ENCODE peak calls at places on chromosomes 5 and 9, in eight cellular contexts. One of them, this sample, is unnamed.

GRCh38 chr9:121743441-121744001 is 92.1 kb downstream of the DAB2IP start:
- DNase-seq in fibroblast of lung: peak; percentile 84
- DNase-seq in cardiac fibroblast: peak; percentile 88
- DNase-seq in fibroblast of pulmonary artery: peak; percentile 84
- DNase-seq in dorsolateral prefrontal cortex: peak; percentile 75
- DNase-seq in foreskin fibroblast: peak; percentile 90
- DNase-seq in adrenal gland: peak; percentile 91
- DNase-seq in NB4: no peak
- DNase-seq in this sample: peak; percentile 49

GRCh38 chr5:123099514-123100151 is 10.6 kb downstream of the PRDM6 start:
- DNase-seq in fibroblast of lung: peak; percentile 20
- DNase-seq in cardiac fibroblast: no peak
- DNase-seq in fibroblast of pulmonary artery: no peak
- DNase-seq in dorsolateral prefrontal cortex: no peak
- DNase-seq in foreskin fibroblast: no peak
- DNase-seq in adrenal gland: no peak
- DNase-seq in NB4: peak; percentile 70
- DNase-seq in this sample: no peak

GRCh38 chr5:9324348-9325056 is 221.4 kb downstream of the SEMA5A start:
- DNase-seq in fibroblast of lung: peak; percentile 48
- DNase-seq in cardiac fibroblast: peak; percentile 84
- DNase-seq in fibroblast of pulmonary artery: peak; percentile 88
- DNase-seq in dorsolateral prefrontal cortex: no peak
- DNase-seq in foreskin fibroblast: peak; percentile 39
- DNase-seq in adrenal gland: peak; percentile 19
- DNase-seq in NB4: no peak
- DNase-seq in this sample: no peak

GRCh38 chr9:129013674-129014073 is 14.5 kb downstream of the SH3GLB2 start:
- DNase-seq in fibroblast of lung: no peak
- DNase-seq in cardiac fibroblast: no peak
- DNase-seq in fibroblast of pulmonary artery: no peak
- DNase-seq in dorsolateral prefrontal cortex: no peak
- DNase-seq in foreskin fibroblast: no peak
- DNase-seq in adrenal gland: no peak
- DNase-seq in NB4: no peak
- DNase-seq in this sample: no peak

GRCh38 chr9:126671381-126671831 is 57.7 kb downstream of the LMX1B start:
- DNase-seq in fibroblast of lung: no peak
- DNase-seq in cardiac fibroblast: no peak
- DNase-seq in fibroblast of pulmonary artery: no peak
- DNase-seq in dorsolateral prefrontal cortex: no peak
- DNase-seq in foreskin fibroblast: no peak
- DNase-seq in adrenal gland: no peak
- DNase-seq in NB4: no peak
- DNase-seq in this sample: no peak

GRCh38 chr9:7176574-7176973 is 418.8 kb downstream of the KDM4C start:
- DNase-seq in fibroblast of lung: peak; percentile 31
- DNase-seq in cardiac fibroblast: no peak
- DNase-seq in fibroblast of pulmonary artery: no peak
- DNase-seq in dorsolateral prefrontal cortex: no peak
- DNase-seq in foreskin fibroblast: no peak
- DNase-seq in adrenal gland: no peak
- DNase-seq in NB4: no peak
- DNase-seq in this sample: no peak

GRCh38 chr9:115986508-115986907 is 167.1 kb upstream of the PAPPA start:
- DNase-seq in fibroblast of lung: no peak
- DNase-seq in cardiac fibroblast: no peak
- DNase-seq in fibroblast of pulmonary artery: no peak
- DNase-seq in dorsolateral prefrontal cortex: no peak
- DNase-seq in foreskin fibroblast: no peak
- DNase-seq in adrenal gland: no peak
- DNase-seq in NB4: peak; percentile 2
- DNase-seq in this sample: no peak

GRCh38 chr9:133252301-133252776 is 22.7 kb downstream of the ABO start:
- DNase-seq in fibroblast of lung: no peak
- DNase-seq in cardiac fibroblast: no peak
- DNase-seq in fibroblast of pulmonary artery: no peak
- DNase-seq in dorsolateral prefrontal cortex: no peak
- DNase-seq in foreskin fibroblast: no peak
- DNase-seq in adrenal gland: no peak
- DNase-seq in NB4: no peak
- DNase-seq in this sample: no peak

GRCh38 chr9:91374939-91375338 is 13.2 kb upstream of the AUH start:
- DNase-seq in fibroblast of lung: peak; percentile 89
- DNase-seq in cardiac fibroblast: peak; percentile 86
- DNase-seq in fibroblast of pulmonary artery: peak; percentile 77
- DNase-seq in dorsolateral prefrontal cortex: no peak
- DNase-seq in foreskin fibroblast: peak; percentile 41
- DNase-seq in adrenal gland: no peak
- DNase-seq in NB4: no peak
- DNase-seq in this sample: no peak

GRCh38 chr9:97811534-97812246 is 41.3 kb upstream of the FOXE1 start:
- DNase-seq in fibroblast of lung: peak; percentile 71
- DNase-seq in cardiac fibroblast: peak; percentile 13
- DNase-seq in fibroblast of pulmonary artery: peak; percentile 43
- DNase-seq in dorsolateral prefrontal cortex: no peak
- DNase-seq in foreskin fibroblast: peak; percentile 9
- DNase-seq in adrenal gland: no peak
- DNase-seq in NB4: peak; percentile 15
- DNase-seq in this sample: no peak

GRCh38 chr9:117782931-117783788 is 79.0 kb downstream of the TLR4 start:
- DNase-seq in fibroblast of lung: peak; percentile 61
- DNase-seq in cardiac fibroblast: peak; percentile 80
- DNase-seq in fibroblast of pulmonary artery: peak; percentile 73
- DNase-seq in dorsolateral prefrontal cortex: peak; percentile 91
- DNase-seq in foreskin fibroblast: peak; percentile 80
- DNase-seq in adrenal gland: peak; percentile 82
- DNase-seq in NB4: peak; percentile 75
- DNase-seq in this sample: peak; percentile 71

GRCh38 chr5:76715484-76715733 is 517 bp upstream of the F2R start:
- DNase-seq in fibroblast of lung: no peak
- DNase-seq in cardiac fibroblast: no peak
- DNase-seq in fibroblast of pulmonary artery: no peak
- DNase-seq in dorsolateral prefrontal cortex: no peak
- DNase-seq in foreskin fibroblast: no peak
- DNase-seq in adrenal gland: no peak
- DNase-seq in NB4: peak; percentile 56
- DNase-seq in this sample: no peak

GRCh38 chr9:8428389-8428788 is 628.8 kb upstream of the DMAC1 start:
- DNase-seq in fibroblast of lung: no peak
- DNase-seq in cardiac fibroblast: no peak
- DNase-seq in fibroblast of pulmonary artery: no peak
- DNase-seq in dorsolateral prefrontal cortex: no peak
- DNase-seq in foreskin fibroblast: no peak
- DNase-seq in adrenal gland: no peak
- DNase-seq in NB4: no peak
- DNase-seq in this sample: no peak

GRCh38 chr9:135474915-135475314 is 4.7 kb upstream of the PPP1R26 start:
- DNase-seq in fibroblast of lung: peak; percentile 25
- DNase-seq in cardiac fibroblast: no peak
- DNase-seq in fibroblast of pulmonary artery: peak; percentile 16
- DNase-seq in dorsolateral prefrontal cortex: peak; percentile 64
- DNase-seq in foreskin fibroblast: peak; percentile 28
- DNase-seq in adrenal gland: no peak
- DNase-seq in NB4: peak; percentile 25
- DNase-seq in this sample: no peak
- TF ChIP-seq CTCF in fibroblast of lung: no peak
- TF ChIP-seq CTCF in cardiac fibroblast: peak; percentile 28
- TF ChIP-seq CTCF in fibroblast of pulmonary artery: peak; percentile 43
- TF ChIP-seq CTCF in dorsolateral prefrontal cortex: peak; percentile 61
- TF ChIP-seq CTCF in foreskin fibroblast: peak; percentile 38
- TF ChIP-seq CTCF in adrenal gland: no peak
- TF ChIP-seq CTCF in NB4: peak; percentile 32
- TF ChIP-seq CTCF in this sample: peak; percentile 56

DNA sequence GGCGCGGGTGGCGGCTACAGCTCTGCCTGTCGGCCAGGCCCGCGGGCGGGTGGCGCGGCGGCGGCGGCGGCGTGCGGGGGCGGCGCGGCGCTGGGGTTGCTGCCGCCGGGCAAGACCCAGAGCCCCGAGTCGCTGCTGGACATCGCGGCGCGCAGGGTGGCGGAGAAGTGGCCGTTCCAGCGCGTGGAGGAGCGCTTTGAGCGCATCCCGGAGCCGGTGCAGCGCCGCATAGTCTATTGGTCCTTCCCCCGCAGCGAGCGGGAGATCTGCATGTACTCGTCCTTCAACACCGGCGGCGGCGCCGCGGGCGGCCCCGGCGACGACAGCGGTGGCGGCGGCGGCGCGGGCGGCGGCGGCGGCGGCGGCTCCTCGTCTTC is 299 bp downstream of the ZSWIM6 start:
- DNase-seq in fibroblast of lung: no peak
- DNase-seq in cardiac fibroblast: peak; percentile 38
- DNase-seq in fibroblast of pulmonary artery: peak; percentile 32
- DNase-seq in dorsolateral prefrontal cortex: peak; percentile 46
- DNase-seq in foreskin fibroblast: no peak
- DNase-seq in adrenal gland: peak; percentile 43
- DNase-seq in NB4: peak; percentile 55
- DNase-seq in this sample: no peak
- H3K4me3 ChIP-seq in fibroblast of lung: peak overlapping the region; percentile 54
- H3K4me3 ChIP-seq in cardiac fibroblast: peak overlapping the region; percentile 93
- H3K4me3 ChIP-seq in fibroblast of pulmonary artery: peak overlapping the region; percentile 82
- H3K4me3 ChIP-seq in dorsolateral prefrontal cortex: peak overlapping the region; percentile 54
- H3K4me3 ChIP-seq in foreskin fibroblast: peak overlapping the region; percentile 60
- H3K4me3 ChIP-seq in adrenal gland: no peak overlapping the region
- H3K4me3 ChIP-seq in NB4: peak overlapping the region; percentile 58
- H3K4me3 ChIP-seq in this sample: peak overlapping the region; percentile 69

GRCh38 chr5:43068037-43068436 is 27.9 kb upstream of the ANXA2R start:
- DNase-seq in fibroblast of lung: no peak
- DNase-seq in cardiac fibroblast: no peak
- DNase-seq in fibroblast of pulmonary artery: no peak
- DNase-seq in dorsolateral prefrontal cortex: no peak
- DNase-seq in foreskin fibroblast: no peak
- DNase-seq in adrenal gland: no peak
- DNase-seq in NB4: no peak
- DNase-seq in this sample: no peak

GRCh38 chr5:43066799-43067741 is 27.0 kb upstream of the ANXA2R start:
- DNase-seq in fibroblast of lung: peak; percentile 93
- DNase-seq in cardiac fibroblast: peak; percentile 94
- DNase-seq in fibroblast of pulmonary artery: peak; percentile 93
- DNase-seq in dorsolateral prefrontal cortex: peak; percentile 94
- DNase-seq in foreskin fibroblast: peak; percentile 89
- DNase-seq in adrenal gland: peak; percentile 88
- DNase-seq in NB4: peak; percentile 95
- DNase-seq in this sample: no peak

GRCh38 chr5:43065384-43066230 is 25.5 kb upstream of the ANXA2R start:
- DNase-seq in fibroblast of lung: peak; percentile 63
- DNase-seq in cardiac fibroblast: peak; percentile 83
- DNase-seq in fibroblast of pulmonary artery: peak; percentile 80
- DNase-seq in dorsolateral prefrontal cortex: peak; percentile 33
- DNase-seq in foreskin fibroblast: peak; percentile 76
- DNase-seq in adrenal gland: peak; percentile 74
- DNase-seq in NB4: peak; percentile 83
- DNase-seq in this sample: peak; percentile 33

GRCh38 chr5:43063731-43064171 is 23.6 kb upstream of the ANXA2R start:
- DNase-seq in fibroblast of lung: no peak
- DNase-seq in cardiac fibroblast: peak; percentile 69
- DNase-seq in fibroblast of pulmonary artery: peak; percentile 52
- DNase-seq in dorsolateral prefrontal cortex: no peak
- DNase-seq in foreskin fibroblast: no peak
- DNase-seq in adrenal gland: peak; percentile 35
- DNase-seq in NB4: peak; percentile 92
- DNase-seq in this sample: no peak

GRCh38 chr5:43066231-43066798 is 26.2 kb upstream of the ANXA2R start:
- DNase-seq in fibroblast of lung: peak; percentile 69
- DNase-seq in cardiac fibroblast: peak; percentile 76
- DNase-seq in fibroblast of pulmonary artery: peak; percentile 69
- DNase-seq in dorsolateral prefrontal cortex: peak; percentile 58
- DNase-seq in foreskin fibroblast: peak; percentile 50
- DNase-seq in adrenal gland: peak; percentile 69
- DNase-seq in NB4: peak; percentile 92
- DNase-seq in this sample: no peak
- TF ChIP-seq CTCF in fibroblast of lung: no peak
- TF ChIP-seq CTCF in cardiac fibroblast: no peak
- TF ChIP-seq CTCF in fibroblast of pulmonary artery: no peak
- TF ChIP-seq CTCF in dorsolateral prefrontal cortex: no peak
- TF ChIP-seq CTCF in foreskin fibroblast: no peak
- TF ChIP-seq CTCF in adrenal gland: no peak
- TF ChIP-seq CTCF in NB4: no peak
- TF ChIP-seq CTCF in this sample: no peak

DNA sequence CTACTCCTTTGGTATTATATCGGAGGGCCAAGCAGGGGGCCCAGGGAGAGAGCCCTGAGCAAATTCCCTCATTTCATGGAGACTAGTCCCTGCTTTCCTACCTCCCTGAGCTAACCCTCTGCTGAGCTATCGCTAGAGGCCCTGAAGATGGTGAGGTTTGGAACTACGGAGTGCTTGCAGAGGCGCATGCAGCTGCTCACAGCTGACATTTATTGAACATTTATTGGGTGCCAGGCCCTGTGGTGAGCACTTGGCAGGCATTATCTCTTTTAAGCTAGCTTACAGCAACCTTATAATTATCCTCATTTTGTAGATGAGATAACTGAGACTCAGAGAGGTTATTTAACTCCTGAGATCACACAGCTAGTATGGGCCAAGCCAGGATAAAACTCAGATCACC is 9.8 kb downstream of the FAT2 start:
- DNase-seq in fibroblast of lung: no peak
- DNase-seq in cardiac fibroblast: no peak
- DNase-seq in fibroblast of pulmonary artery: no peak
- DNase-seq in dorsolateral prefrontal cortex: no peak
- DNase-seq in foreskin fibroblast: no peak
- DNase-seq in adrenal gland: no peak
- DNase-seq in NB4: no peak
- DNase-seq in this sample: no peak
- H3K4me3 ChIP-seq in fibroblast of lung: no peak overlapping the region
- H3K4me3 ChIP-seq in cardiac fibroblast: no peak overlapping the region
- H3K4me3 ChIP-seq in fibroblast of pulmonary artery: no peak overlapping the region
- H3K4me3 ChIP-seq in dorsolateral prefrontal cortex: no peak overlapping the region
- H3K4me3 ChIP-seq in foreskin fibroblast: no peak overlapping the region
- H3K4me3 ChIP-seq in adrenal gland: no peak overlapping the region
- H3K4me3 ChIP-seq in NB4: no peak overlapping the region
- H3K4me3 ChIP-seq in this sample: no peak overlapping the region